ENCODE peak calls at places on chromosomes 6 and 20, in four cellular contexts. X is EL, D is heart left ventricle, U is GM04504. I is an unnamed sample.
A peak's percentile ranks its signal among the peaks of the same experiment; 100 is the strongest.

GRCh38 chr20:56762401-56762800 is 133.3 kb downstream of the TFAP2C start:
- DNase-seq in X (no peak), D (no peak), U (no peak), I (no peak)

GRCh38 chr20:53884859-53885654 is 185.3 kb downstream of the BCAS1 start:
- DNase-seq in X (no peak), D (no peak), U (no peak), I (no peak)

GRCh38 chr6:108944707-108945685 is 96.8 kb downstream of the ARMC2 start:
- DNase-seq in X (peak; percentile 84), D (peak; percentile 75), U (peak; percentile 94), I (peak; percentile 68)

GRCh38 chr6:158718431-158719126 is 68.7 kb downstream of the SYTL3 start:
- DNase-seq in X (peak; percentile 21), D (no peak), U (no peak), I (no peak)

GRCh38 chr20:48691523-48691922 is 136.3 kb downstream of the PREX1 start:
- DNase-seq in X (no peak), D (no peak), U (no peak), I (no peak)

GRCh38 chr20:37299718-37300529 is 10.5 kb downstream of the MANBAL start:
- DNase-seq in X (peak; percentile 32), D (no peak), U (peak; percentile 59), I (no peak)

GRCh38 chr20:16708590-16708989 is 21.2 kb upstream of the SNRPB2 start:
- DNase-seq in X (no peak), D (no peak), U (no peak), I (no peak)

GRCh38 chr6:46284472-46284871 is 113.7 kb upstream of the ENPP5 start:
- DNase-seq in X (no peak), D (no peak), U (no peak), I (no peak)

GRCh38 chr6:134420638-134421181 is 102.8 kb upstream of the SGK1 start:
- DNase-seq in X (peak; percentile 91), D (no peak), U (no peak), I (no peak)